ENCODE peak calls at places on chromosomes 2 and 18, in four cellular contexts. One of them, this sample, is unnamed.

GRCh38 chr18:11042247-11042646 is 107.1 kb downstream of the PIEZO2 start:
- DNase-seq in vagina: no peak
- DNase-seq in psoas muscle: no peak
- DNase-seq in cardiac fibroblast: no peak
- DNase-seq in this sample: no peak

GRCh38 chr18:36012891-36013290 is 40.4 kb downstream of the RMP24 start:
- DNase-seq in vagina: no peak
- DNase-seq in psoas muscle: no peak
- DNase-seq in cardiac fibroblast: no peak
- DNase-seq in this sample: no peak

GRCh38 chr2:38907743-38908562 is 18.3 kb downstream of the ARHGEF33 start:
- DNase-seq in vagina: no peak
- DNase-seq in psoas muscle: no peak
- DNase-seq in cardiac fibroblast: peak
- DNase-seq in this sample: no peak

GRCh38 chr2:28355521-28356094 is 37.0 kb upstream of the FOSL2 start:
- DNase-seq in vagina: no peak
- DNase-seq in psoas muscle: peak
- DNase-seq in cardiac fibroblast: no peak
- DNase-seq in this sample: no peak

GRCh38 chr2:30867385-30867784 is 60.1 kb upstream of the CAPN13 start:
- DNase-seq in vagina: no peak
- DNase-seq in psoas muscle: no peak
- DNase-seq in cardiac fibroblast: no peak
- DNase-seq in this sample: no peak

GRCh38 chr2:70767699-70768584 is at the start of gene ADD2:
- DNase-seq in vagina: no peak
- DNase-seq in psoas muscle: peak
- DNase-seq in cardiac fibroblast: peak
- DNase-seq in this sample: no peak

GRCh38 chr18:22557160-22557941 is 139.6 kb upstream of the CTAGE1 start:
- DNase-seq in vagina: no peak
- DNase-seq in psoas muscle: no peak
- DNase-seq in cardiac fibroblast: no peak
- DNase-seq in this sample: no peak

GRCh38 chr2:198659471-198659870 is 798.3 kb downstream of the SATB2 start:
- DNase-seq in vagina: no peak
- DNase-seq in psoas muscle: no peak
- DNase-seq in cardiac fibroblast: no peak
- DNase-seq in this sample: no peak

GRCh38 chr2:169871994-169872393 is 44.7 kb downstream of the UBR3 start:
- DNase-seq in vagina: no peak
- DNase-seq in psoas muscle: no peak
- DNase-seq in cardiac fibroblast: no peak
- DNase-seq in this sample: no peak

GRCh38 chr2:12501469-12502147 is 215.1 kb upstream of the TRIB2 start:
- DNase-seq in vagina: no peak
- DNase-seq in psoas muscle: peak
- DNase-seq in cardiac fibroblast: no peak
- DNase-seq in this sample: no peak

GRCh38 chr2:234388591-234388990 is 108.3 kb downstream of the ARL4C start:
- DNase-seq in vagina: no peak
- DNase-seq in psoas muscle: no peak
- DNase-seq in cardiac fibroblast: no peak
- DNase-seq in this sample: no peak

GRCh38 chr2:227411320-227411989 is 23.7 kb upstream of the SCYGR1 start:
- DNase-seq in vagina: no peak
- DNase-seq in psoas muscle: no peak
- DNase-seq in cardiac fibroblast: peak
- DNase-seq in this sample: no peak

GRCh38 chr2:176211110-176211509 is 22.6 kb downstream of the HOXD1 start:
- DNase-seq in vagina: no peak
- DNase-seq in psoas muscle: no peak
- DNase-seq in cardiac fibroblast: no peak
- DNase-seq in this sample: no peak

GRCh38 chr2:69770193-69770702 is 28.3 kb downstream of the ANXA4 start:
- DNase-seq in vagina: no peak
- DNase-seq in psoas muscle: peak
- DNase-seq in cardiac fibroblast: peak
- DNase-seq in this sample: peak

GRCh38 chr18:23648930-23649622 is 13.6 kb downstream of the ANKRD29 start:
- DNase-seq in vagina: no peak
- DNase-seq in psoas muscle: no peak
- DNase-seq in cardiac fibroblast: no peak
- DNase-seq in this sample: no peak

GRCh38 chr2:46117994-46118393 is 179.2 kb upstream of the EPAS1 start:
- DNase-seq in vagina: no peak
- DNase-seq in psoas muscle: no peak
- DNase-seq in cardiac fibroblast: no peak
- DNase-seq in this sample: no peak

GRCh38 chr2:30424231-30424630 is 22.8 kb upstream of the LCLAT1 start:
- DNase-seq in vagina: no peak
- DNase-seq in psoas muscle: no peak
- DNase-seq in cardiac fibroblast: no peak
- DNase-seq in this sample: no peak

GRCh38 chr2:6929196-6929874 is 12.1 kb downstream of the RNF144A start:
- DNase-seq in vagina: no peak
- DNase-seq in psoas muscle: no peak
- DNase-seq in cardiac fibroblast: no peak
- DNase-seq in this sample: no peak

GRCh38 chr2:64141711-64142405 is 2.4 kb downstream of the PELI1 start:
- DNase-seq in vagina: no peak
- DNase-seq in psoas muscle: no peak
- DNase-seq in cardiac fibroblast: peak
- DNase-seq in this sample: no peak

GRCh38 chr2:102190425-102191107 is 3.7 kb downstream of the IL1RL2 start:
- DNase-seq in vagina: no peak
- DNase-seq in psoas muscle: no peak
- DNase-seq in cardiac fibroblast: no peak
- DNase-seq in this sample: no peak

GRCh38 chr2:174614261-174614660 is 16.7 kb upstream of the WIPF1 start:
- DNase-seq in vagina: no peak
- DNase-seq in psoas muscle: no peak
- DNase-seq in cardiac fibroblast: peak
- DNase-seq in this sample: no peak

GRCh38 chr2:30683240-30683956 is 123.8 kb downstream of the CAPN13 start:
- DNase-seq in vagina: peak
- DNase-seq in psoas muscle: no peak
- DNase-seq in cardiac fibroblast: no peak
- DNase-seq in this sample: no peak

GRCh38 chr2:233152541-233152940 is 92.4 kb downstream of the INPP5D start:
- DNase-seq in vagina: no peak
- DNase-seq in psoas muscle: peak
- DNase-seq in cardiac fibroblast: peak
- DNase-seq in this sample: no peak

GRCh38 chr2:9974344-9974743 is 22.9 kb downstream of the GRHL1 start:
- DNase-seq in vagina: no peak
- DNase-seq in psoas muscle: no peak
- DNase-seq in cardiac fibroblast: no peak
- DNase-seq in this sample: no peak

GRCh38 chr2:207121784-207122183 is 44.0 kb downstream of the KLF7 start:
- DNase-seq in vagina: no peak
- DNase-seq in psoas muscle: peak
- DNase-seq in cardiac fibroblast: peak
- DNase-seq in this sample: no peak

GRCh38 chr2:54545700-54546450 is 89.7 kb downstream of the SPTBN1 start:
- DNase-seq in vagina: no peak
- DNase-seq in psoas muscle: no peak
- DNase-seq in cardiac fibroblast: peak
- DNase-seq in this sample: no peak

GRCh38 chr2:145068509-145068908 is 548.6 kb upstream of the ZEB2 start:
- DNase-seq in vagina: no peak
- DNase-seq in psoas muscle: no peak
- DNase-seq in cardiac fibroblast: no peak
- DNase-seq in this sample: no peak

GRCh38 chr2:56299166-56299806 is 115.5 kb downstream of the CCDC85A start:
- DNase-seq in vagina: no peak
- DNase-seq in psoas muscle: no peak
- DNase-seq in cardiac fibroblast: peak
- DNase-seq in this sample: no peak

GRCh38 chr2:195543902-195544894 is 112.8 kb upstream of the SLC39A10 start:
- DNase-seq in vagina: no peak
- DNase-seq in psoas muscle: no peak
- DNase-seq in cardiac fibroblast: peak
- DNase-seq in this sample: no peak

GRCh38 chr2:175742367-175742766 is 259.7 kb downstream of the LNPK start:
- DNase-seq in vagina: no peak
- DNase-seq in psoas muscle: no peak
- DNase-seq in cardiac fibroblast: peak
- DNase-seq in this sample: no peak

GRCh38 chr2:76197842-76198448 is 487.2 kb upstream of the GCFC2 start:
- DNase-seq in vagina: no peak
- DNase-seq in psoas muscle: no peak
- DNase-seq in cardiac fibroblast: peak
- DNase-seq in this sample: peak

GRCh38 chr2:27427863-27428212 is 593 bp upstream of the NRBP1 start:
- DNase-seq in vagina: no peak
- DNase-seq in psoas muscle: no peak
- DNase-seq in cardiac fibroblast: no peak
- DNase-seq in this sample: no peak

DNA sequence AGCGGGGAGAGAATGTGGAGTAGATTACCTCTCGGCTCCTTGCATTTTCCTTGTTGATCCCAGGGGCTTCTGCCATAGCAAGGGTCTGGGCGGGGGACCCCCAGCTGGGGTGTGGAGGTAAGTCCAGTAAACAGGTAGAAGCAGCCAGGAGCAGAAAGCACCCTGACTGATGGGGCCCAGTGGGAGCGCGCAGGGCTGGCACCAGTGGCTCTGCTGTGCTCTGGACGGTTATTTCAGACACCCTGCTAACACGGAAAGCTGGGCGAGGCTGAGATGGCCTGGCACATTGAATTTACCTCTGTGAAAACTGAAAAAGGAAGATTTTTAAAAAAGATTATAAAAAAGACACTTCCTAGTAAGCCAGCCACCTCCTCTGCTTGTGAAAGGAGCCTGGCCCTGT is 109.6 kb upstream of the STPG4 start:
- DNase-seq in vagina: no peak
- DNase-seq in psoas muscle: no peak
- DNase-seq in cardiac fibroblast: no peak
- DNase-seq in this sample: no peak
- H3K4me3 ChIP-seq in vagina: no peak
- H3K4me3 ChIP-seq in psoas muscle: no peak
- H3K4me3 ChIP-seq in cardiac fibroblast: no peak
- H3K4me3 ChIP-seq in this sample: no peak

GRCh38 chr2:1518891-1519530 is 105.7 kb downstream of the TPO start:
- DNase-seq in vagina: no peak
- DNase-seq in psoas muscle: no peak
- DNase-seq in cardiac fibroblast: no peak
- DNase-seq in this sample: peak
- TF ChIP-seq CTCF in vagina: no peak
- TF ChIP-seq CTCF in psoas muscle: no peak
- TF ChIP-seq CTCF in cardiac fibroblast: no peak
- TF ChIP-seq CTCF in this sample: no peak

DNA sequence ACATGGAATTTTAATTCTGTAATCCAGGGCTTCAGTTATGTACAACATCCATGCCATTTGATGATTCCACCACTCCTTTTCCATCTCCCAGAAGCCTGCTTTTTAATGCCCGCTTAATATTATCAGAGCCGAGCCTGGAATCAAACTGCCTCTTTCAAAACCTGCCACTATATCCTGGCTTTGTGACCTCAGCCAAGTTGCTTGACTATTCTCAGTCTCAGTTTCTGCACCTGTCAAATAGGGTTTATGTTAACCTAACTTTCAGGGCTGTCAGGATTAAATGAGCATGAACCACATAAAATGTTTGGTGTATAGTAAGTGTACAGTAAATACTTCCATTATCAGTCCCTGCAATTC is 108.7 kb downstream of the XRCC5 start:
- DNase-seq in vagina: peak
- DNase-seq in psoas muscle: no peak
- DNase-seq in cardiac fibroblast: no peak
- DNase-seq in this sample: no peak
- H3K4me3 ChIP-seq in vagina: no peak
- H3K4me3 ChIP-seq in psoas muscle: no peak
- H3K4me3 ChIP-seq in cardiac fibroblast: no peak
- H3K4me3 ChIP-seq in this sample: no peak

GRCh38 chr2:121479882-121480522 is 50.7 kb upstream of the RNU4ATAC start:
- DNase-seq in vagina: no peak
- DNase-seq in psoas muscle: no peak
- DNase-seq in cardiac fibroblast: no peak
- DNase-seq in this sample: no peak
- TF ChIP-seq CTCF in vagina: no peak
- TF ChIP-seq CTCF in psoas muscle: no peak
- TF ChIP-seq CTCF in cardiac fibroblast: peak
- TF ChIP-seq CTCF in this sample: peak

GRCh38 chr2:172095146-172095904 is 7.4 kb downstream of the DLX2 start:
- DNase-seq in vagina: peak
- DNase-seq in psoas muscle: peak
- DNase-seq in cardiac fibroblast: peak
- DNase-seq in this sample: no peak
- H3K4me3 ChIP-seq in vagina: peak
- H3K4me3 ChIP-seq in psoas muscle: peak
- H3K4me3 ChIP-seq in cardiac fibroblast: peak
- H3K4me3 ChIP-seq in this sample: peak

GRCh38 chr2:212484563-212485080 is 54.0 kb downstream of the ERBB4 start:
- DNase-seq in vagina: no peak
- DNase-seq in psoas muscle: no peak
- DNase-seq in cardiac fibroblast: no peak
- DNase-seq in this sample: no peak
- TF ChIP-seq CTCF in vagina: no peak
- TF ChIP-seq CTCF in psoas muscle: no peak
- TF ChIP-seq CTCF in cardiac fibroblast: no peak
- TF ChIP-seq CTCF in this sample: no peak

GRCh38 chr18:7485616-7486015 is 81.5 kb upstream of the PTPRM start:
- DNase-seq in vagina: no peak
- DNase-seq in psoas muscle: no peak
- DNase-seq in cardiac fibroblast: no peak
- DNase-seq in this sample: no peak

GRCh38 chr18:7480853-7481252 is 86.3 kb upstream of the PTPRM start:
- DNase-seq in vagina: no peak
- DNase-seq in psoas muscle: no peak
- DNase-seq in cardiac fibroblast: no peak
- DNase-seq in this sample: no peak

GRCh38 chr18:7476386-7476785 is 90.7 kb upstream of the PTPRM start:
- DNase-seq in vagina: no peak
- DNase-seq in psoas muscle: no peak
- DNase-seq in cardiac fibroblast: no peak
- DNase-seq in this sample: no peak

GRCh38 chr18:7482342-7482741 is 84.8 kb upstream of the PTPRM start:
- DNase-seq in vagina: no peak
- DNase-seq in psoas muscle: no peak
- DNase-seq in cardiac fibroblast: peak
- DNase-seq in this sample: no peak

DNA sequence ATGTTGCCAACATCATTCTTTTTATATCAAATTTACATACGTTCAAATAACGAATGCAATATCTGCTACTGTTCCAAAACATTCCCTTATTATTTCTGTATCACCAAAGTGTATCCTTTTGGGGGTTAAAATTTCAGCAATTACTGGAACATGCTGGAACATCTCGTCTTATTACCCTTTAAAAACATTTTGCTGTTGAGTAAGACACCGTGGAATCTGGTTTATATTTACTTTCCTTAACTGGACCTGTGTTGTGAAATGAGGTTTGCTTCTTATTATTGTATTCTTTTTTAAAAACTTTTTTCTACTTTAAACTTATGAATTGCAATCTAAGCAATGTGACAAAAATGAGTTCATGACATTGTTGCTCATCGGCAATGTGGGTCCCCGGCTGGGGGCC is 87.4 kb upstream of the PTPRM start:
- DNase-seq in vagina: no peak
- DNase-seq in psoas muscle: no peak
- DNase-seq in cardiac fibroblast: peak
- DNase-seq in this sample: no peak
- H3K4me3 ChIP-seq in vagina: no peak
- H3K4me3 ChIP-seq in psoas muscle: no peak
- H3K4me3 ChIP-seq in cardiac fibroblast: no peak
- H3K4me3 ChIP-seq in this sample: no peak

This sample was measured in retinal pigment epithelial cell.